ENCODE peak calls at places on chromosomes 16 and 17, in five cellular contexts. R is NT2/D1, W is breast epithelium, Y is T-helper 9 cell, U is AG20443. O is an unnamed sample.
A peak's percentile ranks its signal among the peaks of the same experiment; 100 is the strongest.

GRCh38 chr17:76995352-76996105 is 127.3 kb downstream of the MGAT5B start:
- DNase-seq in R (peak; percentile 85), W (no peak), Y (no peak), U (no peak), O (no peak)

GRCh38 chr16:79772028-79772427 is 171.5 kb upstream of the MAF start:
- DNase-seq in R (no peak), W (no peak), Y (no peak), U (no peak), O (no peak)

GRCh38 chr17:510223-510917 is 157.8 kb upstream of the RPH3AL start:
- DNase-seq in R (no peak), W (no peak), Y (no peak), U (no peak), O (no peak)

GRCh38 chr17:12522743-12523181 is 142.9 kb upstream of the MYOCD start:
- DNase-seq in R (no peak), W (no peak), Y (no peak), U (peak; percentile 68), O (no peak)

GRCh38 chr17:3836551-3836950 is 9.5 kb downstream of the NCBP3 start:
- DNase-seq in R (no peak), W (no peak), Y (no peak), U (no peak), O (no peak)

GRCh38 chr17:17579691-17580090 is 11.8 kb downstream of the PEMT start:
- DNase-seq in R (no peak), W (no peak), Y (no peak), U (no peak), O (no peak)

GRCh38 chr17:39563476-39563875 is 44.2 kb downstream of the NEUROD2 start:
- DNase-seq in R (no peak), W (no peak), Y (no peak), U (no peak), O (no peak)

GRCh38 chr17:17020821-17021193 is 21.4 kb upstream of the MPRIP start:
- DNase-seq in R (no peak), W (no peak), Y (no peak), U (no peak), O (no peak)

GRCh38 chr17:10843806-10844205 is 5.9 kb upstream of the PIRT start:
- DNase-seq in R (no peak), W (peak; percentile 28), Y (no peak), U (no peak), O (no peak)

GRCh38 chr16:16033208-16033717 is 83.8 kb downstream of the ABCC1 start:
- DNase-seq in R (no peak), W (no peak), Y (no peak), U (no peak), O (no peak)

GRCh38 chr16:21664801-21665492 is 1.2 kb downstream of the OTOA start:
- DNase-seq in R (no peak), W (no peak), Y (no peak), U (no peak), O (no peak)

GRCh38 chr16:68700120-68700519 is 37.0 kb upstream of the CDH1 start:
- DNase-seq in R (no peak), W (no peak), Y (no peak), U (peak; percentile 59), O (no peak)

GRCh38 chr17:30084773-30085172 is 31.8 kb upstream of the NSRP1 start:
- DNase-seq in R (no peak), W (no peak), Y (no peak), U (no peak), O (no peak)

GRCh38 chr17:80646328-80646727 is 101.7 kb downstream of the RPTOR start:
- DNase-seq in R (no peak), W (no peak), Y (no peak), U (no peak), O (no peak)

GRCh38 chr16:23196577-23196976 is 14.0 kb downstream of the SCNN1G start:
- DNase-seq in R (no peak), W (no peak), Y (no peak), U (no peak), O (no peak)

GRCh38 chr16:57480127-57480753 is 6.1 kb downstream of the DOK4 start:
- DNase-seq in R (no peak), W (no peak), Y (no peak), U (peak; percentile 74), O (no peak)

GRCh38 chr16:13298676-13299075 is 397.3 kb downstream of the SHISA9 start:
- DNase-seq in R (no peak), W (no peak), Y (no peak), U (no peak), O (no peak)

GRCh38 chr17:60229189-60229802 is 79.5 kb downstream of the CA4 start:
- DNase-seq in R (no peak), W (no peak), Y (no peak), U (peak; percentile 17), O (no peak)

GRCh38 chr17:28796062-28796461 is 46.5 kb downstream of the FAM222B start:
- DNase-seq in R (no peak), W (no peak), Y (no peak), U (no peak), O (no peak)

GRCh38 chr17:80227156-80227555 is 6.9 kb downstream of the SLC26A11 start:
- DNase-seq in R (no peak), W (no peak), Y (no peak), U (no peak), O (no peak)

O was measured in iPS DF 6.9.